ENCODE peak calls at places on chromosomes 4 and X, in five cellular contexts. C is dorsolateral prefrontal cortex, K is A673, E is fibroblast of the aortic adventitia, P is mucosa of descending colon. T is an unnamed sample.

GRCh38 chrX:1442016-1442665 is 10.6 kb downstream of the ASMTL start:
- DNase-seq in C (no peak), K (no peak), E (no peak), P (peak), T (no peak)

GRCh38 chr4:62431513-62431912 is 1231.4 kb downstream of the ADGRL3 start:
- DNase-seq in C (no peak), K (no peak), E (no peak), P (no peak), T (no peak)

GRCh38 chr4:180153587-180153986 is 2089.6 kb upstream of the TENM3 start:
- DNase-seq in C (no peak), K (peak), E (no peak), P (no peak), T (no peak)

GRCh38 chr4:38409852-38410251 is 254.1 kb upstream of the KLF3 start:
- DNase-seq in C (no peak), K (no peak), E (no peak), P (no peak), T (no peak)

GRCh38 chr4:126604273-126604867 is 1028.4 kb upstream of the INTU start:
- DNase-seq in C (peak), K (peak), E (peak), P (no peak), T (peak)

GRCh38 chr4:29560452-29560851 is 1159.7 kb upstream of the PCDH7 start:
- DNase-seq in C (no peak), K (no peak), E (no peak), P (no peak), T (no peak)

GRCh38 chr4:105965183-105965800 is 70.0 kb downstream of the NPNT start:
- DNase-seq in C (no peak), K (no peak), E (no peak), P (no peak), T (no peak)

GRCh38 chr4:68577590-68577989 is 1.5 kb upstream of the UGT2B17 start:
- DNase-seq in C (no peak), K (no peak), E (no peak), P (no peak), T (no peak)

GRCh38 chr4:99395595-99396364 is 39.4 kb downstream of the ADH7 start:
- DNase-seq in C (no peak), K (no peak), E (peak), P (no peak), T (no peak)

GRCh38 chr4:47451657-47452056 is 11.8 kb downstream of the COMMD8 start:
- DNase-seq in C (no peak), K (no peak), E (peak), P (no peak), T (no peak)

GRCh38 chrX:42414057-42414456 is 363.9 kb downstream of the PPP1R2C start:
- DNase-seq in C (no peak), K (no peak), E (no peak), P (no peak), T (no peak)

GRCh38 chr4:41751325-41752061 is 3.0 kb upstream of the PHOX2B start:
- DNase-seq in C (no peak), K (no peak), E (no peak), P (no peak), T (no peak)

GRCh38 chr4:146916479-146917076 is 29.1 kb downstream of the TTC29 start:
- DNase-seq in C (no peak), K (peak), E (peak), P (no peak), T (peak)

GRCh38 chr4:80709082-80709869 is 321.2 kb upstream of the BMP3 start:
- DNase-seq in C (no peak), K (no peak), E (no peak), P (no peak), T (peak)

GRCh38 chrX:11108253-11108941 is 2.7 kb upstream of the HCCS start:
- DNase-seq in C (no peak), K (no peak), E (no peak), P (no peak), T (no peak)

GRCh38 chr4:81215219-81215892 is at the start of gene PRKG2:
- DNase-seq in C (peak), K (no peak), E (no peak), P (peak), T (no peak)

GRCh38 chrX:101287402-101287801 is 3.7 kb downstream of the TAF7L start:
- DNase-seq in C (no peak), K (peak), E (peak), P (no peak), T (peak)

GRCh38 chr4:128573781-128574508 is 235.6 kb upstream of the JADE1 start:
- DNase-seq in C (no peak), K (no peak), E (peak), P (no peak), T (no peak)

GRCh38 chrX:153598541-153599191 is at the start of gene CCNQ:
- DNase-seq in C (no peak), K (peak), E (peak), P (peak), T (peak)

GRCh38 chr4:7121174-7121573 is 53.3 kb upstream of the GRPEL1 start:
- DNase-seq in C (no peak), K (no peak), E (no peak), P (no peak), T (no peak)

GRCh38 chr4:16083217-16084191 is at the start of gene PROM1:
- DNase-seq in C (no peak), K (peak), E (no peak), P (peak), T (peak)

GRCh38 chrX:113275769-113276168 is 435.1 kb upstream of the AMOT start:
- DNase-seq in C (no peak), K (no peak), E (no peak), P (no peak), T (no peak)

GRCh38 chr4:170497105-170497504 is 407.3 kb upstream of the AADAT start:
- DNase-seq in C (peak), K (no peak), E (no peak), P (no peak), T (peak)

GRCh38 chr4:53307819-53308773 is 57.8 kb downstream of the SCFD2 start:
- DNase-seq in C (no peak), K (no peak), E (peak), P (no peak), T (no peak)

GRCh38 chrX:74925210-74926088 is at the start of gene NEXMIF:
- DNase-seq in C (peak), K (peak), E (no peak), P (peak), T (peak)

GRCh38 chrX:2871817-2872216 is 43.1 kb downstream of the GYG2 start:
- DNase-seq in C (no peak), K (no peak), E (no peak), P (no peak), T (no peak)

GRCh38 chr4:140937866-140938265 is 181.7 kb upstream of the TBC1D9 start:
- DNase-seq in C (no peak), K (no peak), E (peak), P (no peak), T (no peak)

GRCh38 chr4:110049951-110050925 is 137.6 kb downstream of the EGF start:
- DNase-seq in C (peak), K (peak), E (peak), P (no peak), T (peak)

GRCh38 chr4:105057370-105058096 is 89.1 kb upstream of the TET2 start:
- DNase-seq in C (no peak), K (no peak), E (no peak), P (no peak), T (no peak)

GRCh38 chrX:68650491-68650890 is 3.0 kb downstream of the STARD8 start:
- DNase-seq in C (no peak), K (no peak), E (no peak), P (no peak), T (no peak)

GRCh38 chr4:3437582-3437936 is 4.2 kb upstream of the HGFAC start:
- DNase-seq in C (no peak), K (no peak), E (no peak), P (peak), T (no peak)

GRCh38 chr4:177339794-177340374 is 30.2 kb downstream of the NEIL3 start:
- DNase-seq in C (no peak), K (peak), E (peak), P (no peak), T (no peak)

GRCh38 chr4:94368459-94368858 is 25.8 kb upstream of the HPGDS start:
- DNase-seq in C (no peak), K (no peak), E (no peak), P (no peak), T (no peak)
- TF ChIP-seq CTCF in C (no peak), K (no peak), E (no peak), P (no peak), T (no peak)

GRCh38 chrX:115344885-115345653 is 55.6 kb downstream of the LUZP4 start:
- DNase-seq in C (peak), K (peak), E (peak), P (peak), T (peak)
- TF ChIP-seq CTCF in C (no peak), K (no peak), E (no peak), P (no peak), T (no peak)

DNA sequence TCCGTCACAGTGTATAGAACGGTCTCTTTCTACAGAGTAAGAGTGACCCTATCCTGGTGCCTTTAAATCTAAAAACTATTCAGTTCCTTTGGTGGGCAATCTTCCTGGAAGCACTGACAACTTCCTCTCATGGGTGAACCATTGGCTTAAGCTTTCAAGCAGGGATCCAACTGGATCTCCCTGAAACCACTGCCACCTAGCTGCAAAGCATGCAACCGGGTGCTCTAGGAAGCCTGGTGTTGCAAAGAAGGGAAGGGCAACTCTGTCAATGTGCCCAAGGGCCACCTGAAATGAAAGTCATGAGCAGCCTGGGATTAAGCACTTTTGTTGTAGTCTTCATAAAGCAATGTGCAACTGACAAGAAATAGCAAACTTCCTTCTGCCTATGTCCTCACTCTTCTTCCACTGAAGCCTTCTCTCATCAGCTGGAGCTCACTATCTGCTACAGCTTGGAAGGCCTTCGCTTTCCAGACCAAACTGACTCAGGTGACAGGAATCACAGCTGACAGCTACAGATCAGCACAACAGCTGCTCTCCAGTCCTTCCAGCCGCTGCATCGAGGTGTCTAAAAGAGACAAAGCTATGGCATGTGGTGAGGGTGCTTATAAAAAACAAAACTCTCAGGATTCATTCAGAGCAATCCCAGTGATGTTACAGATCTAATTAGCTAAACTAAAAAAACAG is 46.1 kb downstream of the SETD7 start:
- DNase-seq in C (no peak), K (peak), E (no peak), P (no peak), T (peak)
- TF ChIP-seq CTCF in C (peak), K (peak), E (peak), P (no peak), T (no peak)

DNA sequence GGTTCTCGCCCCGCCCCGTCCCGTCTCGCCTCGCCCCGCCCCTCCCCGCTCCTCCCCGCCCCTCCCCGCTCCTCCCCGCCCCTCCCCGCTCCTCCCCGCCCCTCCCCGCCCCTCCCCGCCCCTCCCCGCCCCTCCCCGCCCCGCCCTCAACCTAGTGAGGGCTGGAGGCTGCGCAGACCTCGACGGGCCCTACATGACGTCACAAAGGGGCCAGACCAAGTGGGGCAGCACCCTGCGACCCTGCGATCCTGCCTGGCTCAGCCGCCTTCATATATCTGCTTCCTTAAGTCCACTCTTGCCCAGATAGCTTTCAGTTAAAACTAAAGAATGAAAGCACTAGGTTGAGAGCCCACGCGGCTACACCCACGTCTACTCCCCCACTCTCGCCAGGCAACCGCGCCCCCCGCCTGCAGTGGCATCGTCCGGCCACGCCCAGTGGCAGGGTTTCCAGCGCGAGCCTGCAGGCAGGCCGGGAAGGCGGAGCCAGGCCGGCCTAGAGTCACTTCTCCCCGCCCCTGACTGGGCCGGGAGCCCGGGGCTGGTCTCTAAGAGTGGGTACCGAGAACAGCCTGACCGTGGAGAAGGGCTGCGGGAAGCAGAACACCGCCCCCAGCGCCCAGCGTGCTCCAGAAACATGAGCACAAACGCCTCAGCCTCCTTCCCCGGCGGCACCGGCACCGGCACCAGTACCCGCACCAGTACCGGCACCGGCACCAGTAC is 1.5 kb upstream of the MAOA start:
- DNase-seq in C (peak), K (peak), E (peak), P (peak), T (peak)
- TF ChIP-seq CTCF in C (peak), K (peak), E (peak), P (no peak), T (no peak)

DNA sequence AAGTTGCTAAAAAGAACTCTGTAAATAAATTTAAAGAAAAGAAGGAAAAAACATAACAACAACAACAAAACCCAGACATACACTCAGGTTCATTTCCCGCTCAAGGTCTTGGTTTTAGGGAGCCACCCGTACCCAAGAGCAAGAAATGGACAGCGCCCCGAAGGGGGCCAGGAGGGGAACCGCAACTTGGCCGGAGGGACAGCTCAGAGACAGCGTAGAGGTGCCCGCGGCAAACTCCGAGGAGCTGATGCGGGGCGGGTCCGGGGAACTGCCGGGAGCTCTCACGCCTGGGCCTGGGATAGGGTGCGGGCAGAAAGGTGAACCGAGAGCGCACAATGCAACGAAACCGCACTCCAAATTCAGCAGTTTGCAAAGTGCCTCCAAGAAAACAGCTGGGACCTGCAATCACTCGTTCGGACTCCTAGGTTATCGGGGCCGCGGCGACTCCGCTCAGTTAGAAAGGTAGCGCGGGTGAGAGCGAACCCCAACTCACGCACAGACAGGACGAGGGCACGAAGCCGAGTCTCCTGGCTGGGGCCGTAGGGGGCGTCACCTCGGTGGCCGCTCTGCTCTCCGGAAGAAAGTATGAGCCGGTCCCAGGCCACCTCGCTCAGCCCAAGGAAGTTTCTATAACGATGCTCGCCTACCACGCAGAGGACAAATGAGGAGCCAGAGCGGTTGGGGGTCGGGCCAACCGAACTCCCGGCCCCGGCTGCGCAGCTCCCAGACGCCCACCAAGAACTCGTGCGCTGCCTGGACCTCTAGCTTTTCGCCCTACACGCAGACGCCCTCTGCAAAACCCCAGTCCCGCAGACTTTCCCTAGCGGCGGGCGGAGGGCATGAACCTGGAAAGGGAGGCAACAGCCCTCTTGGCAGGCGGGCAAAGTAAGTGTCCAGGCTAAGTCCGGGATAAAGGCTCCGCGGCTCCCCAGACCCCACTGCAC is 1.4 kb downstream of the NDNF start:
- DNase-seq in C (no peak), K (peak), E (peak), P (peak), T (peak)
- TF ChIP-seq CTCF in C (no peak), K (peak), E (peak), P (peak), T (peak)